ENCODE peak calls at places on chromosomes 5 and 9, in four cellular contexts. L, B, O and S are unnamed samples. For H3K4me1, the result is how much of the 10 kb centered on the place peaks cover.

GRCh38 chr9:94668424-94668916 is 29.2 kb upstream of the FBP1 start:
- DNase-seq in L (no peak), B (no peak), O (no peak), S (no peak)

GRCh38 chr5:137122075-137122474 is 377.1 kb downstream of the SPOCK1 start:
- DNase-seq in L (no peak), B (peak), O (no peak), S (peak)

GRCh38 chr5:141261238-141261546 is 16.0 kb downstream of the PCDHB15 start:
- DNase-seq in L (no peak), B (no peak), O (no peak), S (no peak)

GRCh38 chr5:122896598-122897282 is 51.3 kb downstream of the SNX24 start:
- DNase-seq in L (peak), B (peak), O (no peak), S (peak)

GRCh38 chr5:102307232-102307631 is 11.1 kb upstream of the SLCO4C1 start:
- DNase-seq in L (no peak), B (no peak), O (no peak), S (no peak)

GRCh38 chr5:56075361-56075760 is 80.6 kb upstream of the IL6ST start:
- DNase-seq in L (peak), B (peak), O (no peak), S (peak)

GRCh38 chr9:27701029-27701428 is 127.7 kb upstream of the C9orf72 start:
- DNase-seq in L (no peak), B (no peak), O (no peak), S (no peak)

GRCh38 chr5:61299254-61299653 is 32.8 kb upstream of the ZSWIM6 start:
- DNase-seq in L (no peak), B (no peak), O (no peak), S (no peak)

GRCh38 chr9:69971643-69972449 is 71.8 kb upstream of the MAMDC2 start:
- DNase-seq in L (peak), B (peak), O (peak), S (peak)

GRCh38 chr5:141604318-141604717 is 14.5 kb downstream of the DIAPH1 start:
- DNase-seq in L (peak), B (peak), O (peak), S (peak)

GRCh38 chr5:1509346-1510085 is 14.2 kb downstream of the LPCAT1 start:
- DNase-seq in L (no peak), B (no peak), O (no peak), S (no peak)

GRCh38 chr9:137975527-137975913 is 97.9 kb downstream of the CACNA1B start:
- DNase-seq in L (no peak), B (no peak), O (no peak), S (no peak)

DNA sequence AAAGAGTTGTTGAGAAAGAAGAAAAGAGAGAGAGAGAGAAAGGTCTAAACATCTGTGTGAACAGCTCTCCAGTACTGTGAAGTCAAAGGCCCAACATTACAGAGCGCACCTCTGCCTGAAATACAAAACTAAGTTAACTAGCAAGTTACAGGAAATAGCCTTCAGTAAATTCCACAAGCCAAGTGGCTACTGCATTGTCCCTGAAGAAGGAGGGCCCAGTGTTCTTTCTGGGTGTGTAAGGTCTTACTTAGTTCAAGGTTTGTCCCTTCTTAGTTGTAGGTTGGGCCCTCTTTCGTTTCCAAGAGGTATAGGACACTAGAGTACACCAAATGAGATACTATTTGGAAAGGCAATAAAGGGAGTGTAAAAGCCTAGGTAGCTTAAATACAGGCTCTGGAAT is 104.4 kb downstream of the THBS4 start:
- DNase-seq in L (no peak), B (no peak), O (no peak), S (no peak)
- H3K4me1 ChIP-seq in L (under half), B (under half), O (under half), S (under half)

GRCh38 chr5:147408980-147409379 is 100.9 kb downstream of the DPYSL3 start:
- DNase-seq in L (no peak), B (no peak), O (no peak), S (no peak)

GRCh38 chr5:147413266-147413665 is 96.6 kb downstream of the DPYSL3 start:
- DNase-seq in L (no peak), B (no peak), O (no peak), S (no peak)

GRCh38 chr5:147412561-147412960 is 97.3 kb downstream of the DPYSL3 start:
- DNase-seq in L (no peak), B (no peak), O (no peak), S (no peak)

GRCh38 chr5:147411612-147412310 is 98.1 kb downstream of the DPYSL3 start:
- DNase-seq in L (peak), B (no peak), O (no peak), S (no peak)

DNA sequence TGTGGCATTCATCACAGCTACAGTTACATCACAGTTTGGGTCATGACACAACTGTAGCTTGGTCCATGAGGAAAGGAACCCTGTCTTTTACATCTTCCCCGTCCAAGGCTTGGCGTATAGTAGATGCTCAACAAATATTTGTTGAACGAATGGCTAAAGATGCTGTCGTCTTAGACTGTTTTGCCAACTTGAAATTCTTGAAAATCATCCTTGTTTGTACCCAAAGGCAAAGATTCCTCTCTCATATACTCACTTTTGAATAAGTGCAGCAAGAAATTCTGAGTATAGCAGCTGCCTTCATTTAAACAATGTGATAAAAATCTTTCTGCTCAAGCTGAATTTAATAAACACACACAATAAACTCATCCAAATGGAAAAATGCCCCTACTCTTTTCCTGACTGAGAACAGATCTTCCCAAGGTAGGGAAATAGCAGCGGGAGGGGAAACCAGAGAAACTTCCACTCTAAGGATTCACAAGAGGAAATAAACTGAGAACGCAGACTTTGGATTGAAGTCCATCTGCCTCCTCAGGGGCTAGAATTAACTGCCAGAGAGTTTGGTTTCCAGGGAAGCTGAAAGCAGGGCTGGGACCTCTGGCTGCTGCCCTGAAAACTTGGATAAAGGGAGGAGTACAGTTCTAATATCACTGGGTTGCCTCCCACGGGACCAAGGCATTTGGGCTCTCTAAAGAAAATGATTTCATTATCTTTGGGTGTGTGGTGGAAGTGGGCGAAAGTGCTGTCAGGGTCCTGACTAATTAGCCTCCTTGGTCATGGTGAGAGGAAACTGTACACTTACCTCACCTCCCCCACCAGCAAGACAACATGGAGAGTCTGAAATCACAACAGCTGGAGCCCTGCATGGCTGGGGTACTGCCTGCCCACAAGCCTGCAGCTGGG is 99.1 kb downstream of the DPYSL3 start:
- DNase-seq in L (peak), B (peak), O (no peak), S (peak)
- H3K4me1 ChIP-seq in L (half or more), B (under half), O (under half), S (half or more)

GRCh38 chr9:3474821-3475220 is 51.0 kb downstream of the RFX3 start:
- DNase-seq in L (no peak), B (no peak), O (no peak), S (no peak)
- H3K4me1 ChIP-seq in L (under half), B (under half), O (under half), S (under half)

GRCh38 chr5:135391869-135392255 is 7.2 kb downstream of the MACROH2A1 start:
- DNase-seq in L (no peak), B (peak), O (no peak), S (no peak)
- H3K4me1 ChIP-seq in L (half or more), B (half or more), O (under half), S (half or more)

GRCh38 chr5:143370440-143370839 is 33.0 kb downstream of the NR3C1 start:
- DNase-seq in L (no peak), B (no peak), O (no peak), S (no peak)

GRCh38 chr5:143372187-143372829 is 31.2 kb downstream of the NR3C1 start:
- DNase-seq in L (peak), B (peak), O (no peak), S (no peak)

GRCh38 chr5:143376911-143377838 is 26.3 kb downstream of the NR3C1 start:
- DNase-seq in L (peak), B (peak), O (no peak), S (no peak)

GRCh38 chr5:143376195-143376772 is 27.2 kb downstream of the NR3C1 start:
- DNase-seq in L (no peak), B (no peak), O (no peak), S (no peak)

DNA sequence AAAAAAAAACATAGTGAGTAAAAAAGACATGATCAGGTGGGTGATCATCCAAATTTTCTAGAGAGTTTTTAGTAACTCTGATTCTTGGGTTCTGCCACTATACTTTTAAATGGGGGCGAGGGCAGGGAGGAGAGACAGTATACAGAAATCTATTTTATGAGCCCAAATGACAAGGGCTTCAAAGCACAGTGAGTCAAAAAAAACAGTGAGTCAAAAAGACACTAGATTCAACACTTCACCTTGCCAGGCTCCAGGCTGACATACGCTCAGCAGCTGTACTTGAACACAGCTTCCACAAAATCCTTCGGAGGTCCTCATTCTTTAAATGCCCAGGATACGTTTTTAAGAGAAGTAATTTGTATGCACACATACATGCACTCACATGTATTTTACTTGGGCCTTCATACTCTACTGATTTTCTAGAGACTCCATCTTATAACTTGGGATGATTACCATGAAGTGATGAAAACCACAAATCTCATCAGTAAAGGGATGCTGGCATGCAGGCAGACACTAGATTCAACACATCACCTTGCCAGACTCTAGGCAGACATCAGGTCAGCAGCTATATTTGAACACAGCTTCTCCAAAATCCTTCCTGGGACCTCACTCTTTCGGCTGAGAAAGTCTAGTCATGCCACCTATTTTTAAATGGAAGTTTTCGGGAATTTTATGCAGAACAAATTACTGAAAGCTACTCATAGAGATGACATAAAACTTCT is 28.8 kb downstream of the NR3C1 start:
- DNase-seq in L (no peak), B (peak), O (no peak), S (no peak)
- H3K4me1 ChIP-seq in L (under half), B (half or more), O (under half), S (under half)

DNA sequence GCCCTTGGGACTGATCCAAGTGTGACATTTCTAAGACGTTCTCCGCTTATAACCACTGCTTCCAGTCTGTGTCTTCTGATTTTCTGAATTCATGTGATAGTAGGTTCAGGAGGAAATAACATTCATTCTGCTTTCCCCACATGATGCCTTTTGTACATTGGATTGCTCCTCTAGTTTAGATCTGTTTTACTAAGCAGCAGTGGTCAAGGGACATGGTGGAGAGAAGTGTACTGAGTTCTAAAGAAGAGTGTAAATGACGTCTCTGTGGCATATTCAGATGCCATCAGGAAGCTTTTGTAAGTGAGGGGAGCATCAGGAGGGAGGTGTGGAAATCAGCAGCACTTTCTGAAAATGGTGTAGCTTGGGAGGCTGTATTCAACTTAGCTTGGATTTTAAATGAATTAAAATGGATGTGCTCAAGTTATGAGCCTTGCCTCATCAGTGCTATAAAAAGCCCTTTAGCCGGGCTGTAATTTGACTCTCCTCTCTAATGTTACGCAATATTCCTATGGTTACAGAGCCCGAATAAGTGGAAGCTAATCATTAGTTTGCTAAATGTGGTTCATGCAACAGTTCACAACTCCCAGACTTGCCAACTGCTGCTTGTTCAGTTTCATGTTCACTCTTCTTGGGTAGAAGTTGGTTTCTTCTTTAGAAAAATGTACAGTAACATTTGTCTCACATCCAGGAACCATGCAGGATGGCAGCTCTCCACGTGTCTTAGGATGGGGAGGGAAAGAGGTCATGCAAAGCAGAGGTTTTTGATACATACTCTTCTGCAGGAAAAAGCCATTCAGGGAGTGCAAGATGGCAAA is 281.3 kb downstream of the ARHGAP26 start:
- DNase-seq in L (peak), B (peak), O (peak), S (peak)
- H3K4me1 ChIP-seq in L (under half), B (under half), O (under half), S (under half)

GRCh38 chr9:121362813-121363585 is 7.1 kb downstream of the STOM start:
- DNase-seq in L (peak), B (peak), O (no peak), S (peak)

GRCh38 chr9:121358747-121359146 is 11.3 kb downstream of the STOM start:
- DNase-seq in L (no peak), B (no peak), O (no peak), S (no peak)

GRCh38 chr9:121357011-121357410 is 13.0 kb downstream of the STOM start:
- DNase-seq in L (no peak), B (no peak), O (no peak), S (no peak)

GRCh38 chr9:121360975-121361374 is 9.1 kb downstream of the STOM start:
- DNase-seq in L (peak), B (peak), O (no peak), S (peak)

GRCh38 chr9:121359358-121360294 is 10.4 kb downstream of the STOM start:
- DNase-seq in L (peak), B (peak), O (no peak), S (peak)
- H3K4me1 ChIP-seq in L (under half), B (half or more), O (under half), S (half or more)

GRCh38 chr5:172870807-172871431 is 36.9 kb downstream of the ERGIC1 start:
- DNase-seq in L (no peak), B (no peak), O (no peak), S (no peak)

GRCh38 chr5:172868436-172868923 is 34.4 kb downstream of the ERGIC1 start:
- DNase-seq in L (no peak), B (peak), O (peak), S (peak)

GRCh38 chr5:172868924-172869565 is 35.0 kb downstream of the ERGIC1 start:
- DNase-seq in L (peak), B (peak), O (peak), S (peak)

GRCh38 chr5:172870261-172870806 is 36.3 kb downstream of the ERGIC1 start:
- DNase-seq in L (peak), B (peak), O (no peak), S (peak)

GRCh38 chr5:172869734-172870133 is 35.7 kb downstream of the ERGIC1 start:
- DNase-seq in L (no peak), B (peak), O (no peak), S (no peak)
- H3K4me1 ChIP-seq in L (under half), B (half or more), O (under half), S (half or more)

DNA sequence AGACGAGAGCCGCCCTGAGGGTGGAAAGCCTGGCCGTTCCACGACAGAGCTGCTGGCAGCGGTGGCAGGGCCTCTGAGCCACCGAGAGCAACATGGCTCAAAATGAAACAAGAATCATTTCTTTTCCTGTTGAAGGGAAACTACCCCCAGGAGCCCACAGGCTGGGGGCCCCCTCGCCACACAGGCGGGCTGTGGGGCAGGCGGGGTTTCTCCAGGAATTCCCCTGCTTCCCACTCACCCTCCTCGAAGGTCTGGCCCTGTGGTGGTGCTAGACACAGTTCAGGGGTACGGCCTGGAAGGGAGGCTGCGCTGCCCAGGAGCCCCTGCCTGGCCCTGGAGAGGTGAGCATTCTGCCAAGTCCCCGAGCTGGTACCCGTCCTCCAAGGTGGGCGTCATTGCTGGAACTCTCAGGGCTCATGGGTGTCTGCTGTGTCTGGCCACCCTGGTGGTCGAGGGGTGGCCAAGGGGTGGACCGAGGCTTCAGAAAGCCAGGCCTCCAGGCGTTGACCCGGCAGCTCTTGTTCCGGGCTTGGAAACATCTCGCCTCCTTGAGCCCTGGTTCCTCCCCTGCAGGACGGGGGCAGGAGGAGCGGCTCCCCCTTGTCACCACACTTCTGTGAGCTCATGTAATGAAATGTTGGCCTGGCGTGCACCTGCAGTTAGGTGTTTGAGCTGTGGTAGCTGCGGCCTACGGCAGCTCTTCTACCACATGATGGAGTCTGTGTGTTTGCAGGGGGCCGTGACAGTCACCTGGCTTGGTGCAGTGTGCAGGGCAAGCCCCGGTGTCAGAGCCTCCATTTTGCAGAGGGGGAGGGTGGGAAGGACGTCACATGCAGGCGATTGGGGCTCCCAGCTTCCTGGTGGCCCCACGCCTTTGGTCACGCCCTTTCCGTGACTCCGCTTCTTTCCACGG is 65.3 kb downstream of the RXRA start:
- DNase-seq in L (no peak), B (no peak), O (no peak), S (no peak)
- H3K4me1 ChIP-seq in L (under half), B (under half), O (half or more), S (under half)

DNA sequence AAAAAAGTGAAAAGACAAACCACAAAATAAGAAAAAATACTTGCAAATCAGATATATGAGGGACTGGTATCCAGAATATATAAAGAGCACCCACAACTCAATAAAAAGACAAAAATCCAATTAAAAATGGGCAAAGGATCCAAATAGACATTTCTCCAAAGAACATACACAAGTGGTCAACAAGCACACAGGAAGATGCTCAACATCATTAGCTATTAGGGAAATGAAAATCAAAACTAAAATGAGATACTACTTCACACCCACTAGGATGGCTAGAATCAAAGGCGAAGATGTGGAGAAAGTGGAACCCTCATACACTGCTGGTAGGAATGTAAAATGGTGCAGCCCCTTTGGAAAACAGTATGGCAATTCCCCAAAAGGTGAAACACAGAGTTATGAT is 21.1 kb upstream of the DPM2 start:
- DNase-seq in L (no peak), B (no peak), O (no peak), S (no peak)
- H3K4me1 ChIP-seq in L (under half), B (under half), O (under half), S (under half)